ENCODE peak calls at places on chromosome 17, in nine cellular contexts. S is A549, F is thyroid gland, A is SW480, N is progenitor cell of endocrine pancreas, W is NCI-H2081 treated with DMSO at 0.1 percent for 48 hours, G is amygdala, R is germinal center, T is HFFc6. V is an unnamed sample.

GRCh38 chr17:63476857-63477470 is at the start of gene ACE:
- DNase-seq in S (peak; percentile 62), F (peak; percentile 29), A (peak; percentile 68), N (peak; percentile 44), W (no peak), G (no peak), R (peak; percentile 72), T (no peak), V (peak; percentile 69)

GRCh38 chr17:16878547-16879100 is 93.3 kb downstream of the TNFRSF13B start:
- DNase-seq in S (no peak), F (no peak), A (no peak), N (no peak), W (no peak), G (no peak), R (no peak), T (no peak), V (no peak)

GRCh38 chr17:55063857-55064485 is 95.4 kb downstream of the STXBP4 start:
- DNase-seq in S (no peak), F (no peak), A (no peak), N (no peak), W (no peak), G (no peak), R (no peak), T (no peak), V (no peak)

GRCh38 chr17:20116683-20117309 is 107.6 kb downstream of the SPECC1 start:
- DNase-seq in S (peak; percentile 75), F (peak; percentile 38), A (peak; percentile 49), N (peak; percentile 19), W (no peak), G (no peak), R (peak; percentile 39), T (peak; percentile 22), V (peak; percentile 52)

GRCh38 chr17:6640536-6641373 is at the start of the genes KIAA0753 and TXNDC17:
- DNase-seq in S (peak; percentile 94), F (peak; percentile 93), A (peak; percentile 91), N (peak; percentile 80), W (peak; percentile 43), G (peak; percentile 81), R (peak; percentile 86), T (peak; percentile 87), V (peak; percentile 92)

GRCh38 chr17:59565959-59566324 is 532 bp downstream of the DHX40 start:
- DNase-seq in S (peak; percentile 86), F (peak; percentile 59), A (peak; percentile 84), N (peak; percentile 35), W (peak; percentile 63), G (peak; percentile 38), R (peak; percentile 63), T (peak; percentile 72), V (peak; percentile 71)

GRCh38 chr17:43644081-43644480 is 17.6 kb downstream of the MEOX1 start:
- DNase-seq in S (no peak), F (no peak), A (no peak), N (no peak), W (no peak), G (no peak), R (no peak), T (no peak), V (no peak)

GRCh38 chr17:64683791-64684190 is 21.7 kb upstream of the SMURF2 start:
- DNase-seq in S (no peak), F (no peak), A (no peak), N (no peak), W (no peak), G (no peak), R (no peak), T (no peak), V (no peak)

GRCh38 chr17:82970818-82971610 is 108.4 kb upstream of the METRNL start:
- DNase-seq in S (no peak), F (no peak), A (no peak), N (no peak), W (no peak), G (no peak), R (no peak), T (no peak), V (no peak)

GRCh38 chr17:50209472-50210248 is 8.2 kb upstream of the COL1A1 start:
- DNase-seq in S (no peak), F (peak; percentile 23), A (peak; percentile 69), N (no peak), W (no peak), G (no peak), R (no peak), T (peak; percentile 99), V (no peak)

GRCh38 chr17:80443916-80444708 is 29.1 kb downstream of the ENDOV start:
- DNase-seq in S (no peak), F (no peak), A (no peak), N (no peak), W (no peak), G (no peak), R (no peak), T (no peak), V (no peak)

GRCh38 chr17:68346448-68346847 is 55.2 kb downstream of the ARSG start:
- DNase-seq in S (no peak), F (peak; percentile 10), A (no peak), N (no peak), W (no peak), G (no peak), R (peak; percentile 85), T (no peak), V (peak; percentile 98)

GRCh38 chr17:73639322-73639721 is 4.9 kb downstream of the SDK2 start:
- DNase-seq in S (no peak), F (no peak), A (no peak), N (no peak), W (peak; percentile 69), G (no peak), R (no peak), T (no peak), V (no peak)

GRCh38 chr17:29613371-29613837 is 9.3 kb downstream of the CORO6 start:
- DNase-seq in S (peak; percentile 93), F (peak; percentile 97), A (no peak), N (peak; percentile 88), W (no peak), G (peak; percentile 65), R (peak; percentile 79), T (no peak), V (no peak)

GRCh38 chr17:59328534-59329095 is 2.8 kb upstream of the YPEL2 start:
- DNase-seq in S (no peak), F (no peak), A (no peak), N (no peak), W (no peak), G (no peak), R (no peak), T (no peak), V (no peak)